ENCODE peak calls at places on chromosomes 16 and 17, in four cellular contexts. U is endothelial cell, I is fibroblast of the aortic adventitia, N is Panc1. K is an unnamed sample.

GRCh38 chr17:80792373-80792781 is 199.3 kb upstream of the CHMP6 start:
- DNase-seq in I (no peak), N (no peak), U (no peak), K (peak; percentile 17)

GRCh38 chr17:4189280-4189679 is 46.3 kb downstream of the CYB5D2 start:
- DNase-seq in I (no peak), U (peak; percentile 10), N (no peak), K (no peak)

GRCh38 chr16:56266981-56267607 is 75.8 kb downstream of the GNAO1 start:
- DNase-seq in U (no peak), N (no peak), I (no peak), K (no peak)

GRCh38 chr17:56594528-56595418 is 1.3 kb downstream of the NOG start:
- DNase-seq in N (no peak), U (peak; percentile 12), I (no peak), K (no peak)

GRCh38 chr17:6575596-6575988 is 19.2 kb upstream of the PITPNM3 start:
- DNase-seq in N (no peak), U (no peak), I (no peak), K (no peak)

GRCh38 chr17:80941743-80942211 is 49.9 kb upstream of the CHMP6 start:
- DNase-seq in N (no peak), I (no peak), U (no peak), K (peak; percentile 39)

GRCh38 chr17:65522751-65523404 is 38.6 kb downstream of the AXIN2 start:
- DNase-seq in N (no peak), U (no peak), I (no peak), K (no peak)

GRCh38 chr16:10521681-10522274 is 58.6 kb downstream of the EMP2 start:
- DNase-seq in N (peak; percentile 52), I (peak; percentile 81), U (peak; percentile 62), K (peak; percentile 79)

GRCh38 chr16:30534368-30535105 is at the start of gene ZNF747:
- DNase-seq in U (peak; percentile 81), N (no peak), I (peak; percentile 82), K (peak; percentile 77)

GRCh38 chr17:73165616-73166404 is 1.0 kb downstream of the SSTR2 start:
- DNase-seq in I (peak; percentile 12), N (no peak), U (peak; percentile 15), K (no peak)

GRCh38 chr16:84684592-84684965 is 15.2 kb upstream of the USP10 start:
- DNase-seq in U (no peak), N (no peak), I (no peak), K (no peak)

GRCh38 chr16:85454171-85454883 is 158.8 kb upstream of the GSE1 start:
- DNase-seq in U (no peak), I (peak; percentile 24), N (no peak), K (no peak)

GRCh38 chr17:44672479-44673093 is 16.3 kb downstream of the MEIOC start:
- DNase-seq in N (no peak), I (peak; percentile 55), U (no peak), K (peak; percentile 52)

GRCh38 chr17:17823433-17824118 is 13.2 kb downstream of the SREBF1 start:
- DNase-seq in U (peak; percentile 87), I (peak; percentile 64), N (no peak), K (peak; percentile 73)

GRCh38 chr17:33438136-33438535 is 145.0 kb upstream of the ASIC2 start:
- DNase-seq in I (no peak), N (no peak), U (no peak), K (peak; percentile 63)

GRCh38 chr17:49779730-49780220 is 8.7 kb upstream of the KAT7 start:
- DNase-seq in N (peak; percentile 38), I (peak; percentile 97), U (peak; percentile 25), K (peak; percentile 88)
- TF ChIP-seq CTCF in N (peak; percentile 75), I (peak; percentile 54), U (no peak), K (peak; percentile 73)

GRCh38 chr16:80614908-80615696 is 74.3 kb downstream of the DYNLRB2 start:
- DNase-seq in I (peak; percentile 33), U (no peak), N (no peak), K (peak; percentile 84)
- TF ChIP-seq CTCF in I (peak; percentile 4), U (no peak), N (no peak), K (peak; percentile 17)

GRCh38 chr17:2835791-2836190 is 39.6 kb downstream of the RAP1GAP2 start:
- DNase-seq in N (no peak), I (no peak), U (no peak), K (no peak)

GRCh38 chr17:2841606-2842005 is 45.4 kb downstream of the RAP1GAP2 start:
- DNase-seq in I (no peak), N (no peak), U (no peak), K (peak; percentile 34)

GRCh38 chr17:2842464-2842863 is 46.2 kb downstream of the RAP1GAP2 start:
- DNase-seq in U (no peak), I (no peak), N (no peak), K (no peak)

GRCh38 chr17:2837147-2837561 is 40.9 kb downstream of the RAP1GAP2 start:
- DNase-seq in U (no peak), N (no peak), I (no peak), K (no peak)
- TF ChIP-seq CTCF in U (no peak), N (no peak), I (no peak), K (no peak)

DNA sequence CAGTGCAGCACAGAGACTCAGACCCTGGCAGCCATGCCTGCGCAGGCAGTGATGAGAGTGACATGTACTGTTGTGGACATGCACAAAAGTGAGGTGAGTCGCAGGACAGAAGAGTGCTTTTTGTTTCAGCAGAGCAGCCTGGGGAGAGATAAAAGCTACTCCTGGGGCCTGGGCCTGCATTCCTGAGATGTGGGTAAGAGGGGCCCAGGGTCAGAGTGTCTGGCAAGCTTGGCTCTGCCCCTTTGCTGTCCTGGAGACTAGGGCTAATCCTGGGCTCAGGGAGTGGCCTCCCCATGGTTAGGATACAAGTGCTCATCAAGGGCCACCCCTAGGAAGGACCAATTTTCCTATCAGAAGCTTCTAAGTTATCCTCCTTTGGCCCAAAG is 4.8 kb upstream of the ERBB2 start:
- DNase-seq in N (no peak), I (no peak), U (no peak), K (no peak)
- TF ChIP-seq CTCF in N (no peak), I (no peak), U (no peak), K (no peak)

DNA sequence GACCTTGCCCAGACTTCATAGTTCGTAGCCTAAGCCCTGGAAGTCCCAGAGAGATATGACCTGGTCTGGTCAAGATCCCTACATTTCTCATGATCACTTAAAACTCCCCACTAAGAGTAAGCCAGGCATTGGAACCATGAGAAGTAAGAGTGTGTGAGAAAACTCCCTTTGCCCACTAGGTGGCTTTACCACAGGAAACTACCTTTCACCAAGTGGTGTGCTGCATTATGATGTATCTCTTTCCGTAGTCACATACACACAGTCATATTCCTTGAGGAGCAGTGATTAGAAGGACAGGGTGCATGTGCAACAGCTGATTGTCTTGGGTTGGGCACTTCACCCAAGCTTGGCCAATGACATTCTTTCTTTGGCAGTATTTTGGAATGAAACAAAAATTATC is 639.3 kb downstream of the KCNJ2 start:
- DNase-seq in U (no peak), N (no peak), I (no peak), K (no peak)
- TF ChIP-seq CTCF in U (peak; percentile 60), N (peak; percentile 54), I (no peak), K (peak; percentile 27)

DNA sequence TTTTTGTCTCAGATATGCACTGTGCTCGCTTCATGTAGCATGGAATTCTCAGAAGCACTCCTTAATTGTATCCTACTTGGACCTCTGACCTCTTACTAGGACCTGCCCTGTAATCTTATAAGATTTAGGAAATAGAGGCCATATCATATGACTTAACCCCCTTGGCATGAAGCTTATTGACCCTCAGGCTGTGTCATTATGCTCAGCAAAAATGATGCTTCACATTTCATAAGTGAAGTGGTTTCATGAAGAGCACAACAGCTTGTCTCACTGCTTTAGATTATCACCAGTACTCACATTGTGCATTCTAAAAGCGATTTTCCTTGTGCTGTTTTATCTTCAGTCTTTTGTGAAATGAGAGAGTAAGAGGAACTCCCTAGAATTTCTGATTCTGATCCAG is 6.4 kb downstream of the PHKB start:
- DNase-seq in N (no peak), I (no peak), U (no peak), K (no peak)
- TF ChIP-seq CTCF in N (no peak), I (no peak), U (no peak), K (no peak)

DNA sequence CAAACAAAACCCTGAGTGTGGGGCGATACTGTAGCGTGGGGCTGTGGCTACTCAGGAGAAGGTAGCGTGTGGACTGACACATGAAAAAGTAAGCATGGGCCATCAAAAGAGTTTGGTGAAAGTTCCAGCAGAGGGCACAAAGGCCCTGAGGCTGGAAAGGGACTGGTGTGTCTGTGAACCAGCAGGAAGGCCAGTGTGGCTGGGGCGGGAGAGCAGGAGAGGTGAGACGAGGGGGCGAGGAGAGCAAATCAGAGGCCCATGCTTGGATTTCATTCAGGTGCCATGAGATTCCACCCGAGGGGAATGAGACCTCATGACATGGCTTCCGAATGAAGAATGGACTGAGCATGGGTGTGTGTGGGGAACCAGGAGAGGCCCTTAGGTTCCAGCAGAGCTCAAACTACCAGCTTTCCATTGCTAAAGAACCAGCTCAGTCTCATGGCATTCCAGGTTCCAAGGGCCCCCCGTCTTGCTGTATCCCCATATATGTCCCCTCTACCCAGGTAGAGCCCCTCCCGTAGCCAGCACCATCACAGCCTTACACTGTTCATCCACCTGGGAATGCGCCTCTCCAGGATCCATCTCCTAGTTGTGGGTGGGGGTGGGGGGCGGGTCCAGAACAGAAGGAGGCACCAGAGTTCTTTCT is 31.1 kb downstream of the TRPV2 start:
- DNase-seq in N (no peak), I (no peak), U (no peak), K (no peak)
- TF ChIP-seq CTCF in N (no peak), I (no peak), U (no peak), K (no peak)

GRCh38 chr17:69669441-69670178 is 255.1 kb downstream of the MAP2K6 start:
- DNase-seq in N (no peak), I (peak; percentile 33), U (no peak), K (no peak)

GRCh38 chr17:69677130-69677529 is 262.6 kb downstream of the MAP2K6 start:
- DNase-seq in N (no peak), I (no peak), U (no peak), K (peak; percentile 13)

GRCh38 chr17:69672924-69673323 is 258.4 kb downstream of the MAP2K6 start:
- DNase-seq in N (no peak), U (no peak), I (peak; percentile 91), K (peak; percentile 59)
- TF ChIP-seq CTCF in N (no peak), U (no peak), I (no peak), K (no peak)

DNA sequence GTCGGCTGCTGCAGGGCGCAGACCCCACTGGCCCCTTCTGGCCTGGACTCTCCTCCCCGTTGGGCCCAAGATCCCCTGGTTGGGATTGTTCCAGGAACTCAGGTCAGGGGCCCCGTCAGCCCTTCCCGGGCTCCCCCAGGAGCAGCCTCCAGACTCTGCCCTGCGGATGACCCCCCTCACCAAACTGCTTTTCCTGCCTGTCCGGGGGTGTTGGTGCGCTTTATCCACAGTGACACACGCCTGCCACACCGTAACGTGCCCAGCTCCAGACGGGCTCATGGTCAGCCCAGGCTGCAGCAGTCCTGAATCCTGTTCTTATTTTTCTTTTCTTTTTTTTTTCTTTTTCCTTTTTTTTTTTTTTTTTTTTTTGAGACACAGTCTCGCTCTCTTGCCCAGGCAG is 21.0 kb downstream of the CENPX start:
- DNase-seq in I (no peak), N (no peak), U (no peak), K (no peak)
- TF ChIP-seq CTCF in I (no peak), N (no peak), U (no peak), K (no peak)

K was measured in fibroblast of pulmonary artery.